ENCODE peak calls at places on chromosomes 4 and X, in seven cellular contexts. T, E, Q, U, L, J and C are unnamed samples.

GRCh38 chr4:98930311-98930865 is 1.5 kb upstream of the EIF4E start:
- DNase-seq in T (no peak), E (no peak), Q (no peak), U (no peak), L (no peak), J (no peak), C (no peak)

GRCh38 chrX:54999717-55000598 is at the start of gene APEX2:
- DNase-seq in T (peak), E (peak), Q (peak), U (peak), L (peak), J (peak), C (peak)

GRCh38 chr4:184669251-184669650 is 19.7 kb downstream of the PRIMPOL start:
- DNase-seq in T (no peak), E (no peak), Q (no peak), U (no peak), L (no peak), J (no peak), C (no peak)

GRCh38 chr4:160026720-160027119 is 923.8 kb downstream of the RAPGEF2 start:
- DNase-seq in T (no peak), E (no peak), Q (no peak), U (peak), L (no peak), J (peak), C (peak)

GRCh38 chr4:184237612-184238011 is 19.9 kb upstream of the ENPP6 start:
- DNase-seq in T (no peak), E (no peak), Q (no peak), U (no peak), L (no peak), J (no peak), C (no peak)

GRCh38 chrX:27765718-27766117 is 42.1 kb upstream of the MAGEB10 start:
- DNase-seq in T (no peak), E (no peak), Q (no peak), U (no peak), L (no peak), J (no peak), C (no peak)

GRCh38 chr4:140326395-140326993 is 47.0 kb upstream of the SCOC start:
- DNase-seq in T (peak), E (no peak), Q (peak), U (peak), L (peak), J (peak), C (peak)

GRCh38 chr4:8846864-8847263 is 24.8 kb downstream of the HMX1 start:
- DNase-seq in T (no peak), E (no peak), Q (no peak), U (peak), L (no peak), J (no peak), C (no peak)

GRCh38 chr4:127997534-127998388 is 32.6 kb downstream of the ABHD18 start:
- DNase-seq in T (no peak), E (no peak), Q (peak), U (no peak), L (no peak), J (peak), C (peak)

GRCh38 chrX:46687619-46688018 is 71.3 kb downstream of the SLC9A7 start:
- DNase-seq in T (no peak), E (no peak), Q (peak), U (no peak), L (no peak), J (no peak), C (no peak)

GRCh38 chrX:112820364-112821308 is 20.0 kb downstream of the AMOT start:
- DNase-seq in T (no peak), E (no peak), Q (no peak), U (no peak), L (no peak), J (no peak), C (no peak)

GRCh38 chr4:76874176-76874575 is 23.8 kb downstream of the SOWAHB start:
- DNase-seq in T (no peak), E (no peak), Q (no peak), U (no peak), L (no peak), J (no peak), C (no peak)

GRCh38 chr4:103137446-103137827 is 37.8 kb upstream of the BDH2 start:
- DNase-seq in T (no peak), E (no peak), Q (peak), U (no peak), L (no peak), J (no peak), C (peak)

GRCh38 chrX:116232833-116233232 is 62.3 kb downstream of the AGTR2 start:
- DNase-seq in T (no peak), E (no peak), Q (peak), U (no peak), L (no peak), J (no peak), C (peak)

GRCh38 chrX:9495496-9495895 is 30.6 kb downstream of the TBL1X start:
- DNase-seq in T (no peak), E (no peak), Q (no peak), U (no peak), L (no peak), J (no peak), C (no peak)

GRCh38 chrX:69505772-69506616 is 1.9 kb downstream of the NALF2 start:
- DNase-seq in T (no peak), E (no peak), Q (no peak), U (no peak), L (no peak), J (no peak), C (no peak)

GRCh38 chr4:135838889-135839288 is 1637.3 kb upstream of the PABPC4L start:
- DNase-seq in T (no peak), E (no peak), Q (peak), U (peak), L (no peak), J (no peak), C (no peak)

GRCh38 chr4:11428701-11429571 is at the start of gene HS3ST1:
- DNase-seq in T (peak), E (peak), Q (peak), U (peak), L (peak), J (peak), C (peak)

GRCh38 chr4:177480796-177481195 is 38.6 kb upstream of the AGA start:
- DNase-seq in T (no peak), E (no peak), Q (peak), U (no peak), L (no peak), J (no peak), C (peak)

GRCh38 chr4:38925492-38926418 is 58.1 kb downstream of the FAM114A1 start:
- DNase-seq in T (no peak), E (no peak), Q (no peak), U (no peak), L (no peak), J (no peak), C (no peak)

GRCh38 chr4:10694151-10694825 is 9.7 kb upstream of the CLNK start:
- DNase-seq in T (no peak), E (no peak), Q (peak), U (no peak), L (no peak), J (no peak), C (peak)

GRCh38 chr4:181146031-181146430 is 1097.2 kb upstream of the TENM3 start:
- DNase-seq in T (no peak), E (no peak), Q (no peak), U (no peak), L (no peak), J (no peak), C (no peak)

GRCh38 chr4:27084685-27085356 is 224.2 kb downstream of the STIM2 start:
- DNase-seq in T (no peak), E (peak), Q (peak), U (no peak), L (peak), J (peak), C (peak)

GRCh38 chr4:129988957-129989356 is 893.0 kb downstream of the C4orf33 start:
- DNase-seq in T (no peak), E (no peak), Q (no peak), U (no peak), L (no peak), J (no peak), C (no peak)

GRCh38 chrX:23699636-23700194 is 32.4 kb downstream of the PRDX4 start:
- DNase-seq in T (peak), E (no peak), Q (peak), U (no peak), L (no peak), J (no peak), C (no peak)

GRCh38 chrX:149079805-149080406 is 425.2 kb downstream of the IDS start:
- DNase-seq in T (no peak), E (no peak), Q (no peak), U (no peak), L (no peak), J (no peak), C (no peak)

GRCh38 chrX:71911731-71912050 is 1.0 kb downstream of the NHSL2 start:
- DNase-seq in T (no peak), E (peak), Q (no peak), U (no peak), L (peak), J (no peak), C (no peak)

GRCh38 chr4:138910201-138910913 is 105.2 kb upstream of the NOCT start:
- DNase-seq in T (no peak), E (no peak), Q (peak), U (no peak), L (no peak), J (no peak), C (peak)

GRCh38 chr4:76782837-76783236 is 115.1 kb downstream of the SOWAHB start:
- DNase-seq in T (no peak), E (no peak), Q (peak), U (no peak), L (no peak), J (no peak), C (peak)

GRCh38 chr4:56990109-56990508 is 11.4 kb downstream of the POLR2B start:
- DNase-seq in T (no peak), E (no peak), Q (peak), U (no peak), L (no peak), J (no peak), C (no peak)
- H3K27ac ChIP-seq in T (no peak), E (no peak), Q (no peak), U (no peak), L (no peak), J (no peak), C (no peak)

DNA sequence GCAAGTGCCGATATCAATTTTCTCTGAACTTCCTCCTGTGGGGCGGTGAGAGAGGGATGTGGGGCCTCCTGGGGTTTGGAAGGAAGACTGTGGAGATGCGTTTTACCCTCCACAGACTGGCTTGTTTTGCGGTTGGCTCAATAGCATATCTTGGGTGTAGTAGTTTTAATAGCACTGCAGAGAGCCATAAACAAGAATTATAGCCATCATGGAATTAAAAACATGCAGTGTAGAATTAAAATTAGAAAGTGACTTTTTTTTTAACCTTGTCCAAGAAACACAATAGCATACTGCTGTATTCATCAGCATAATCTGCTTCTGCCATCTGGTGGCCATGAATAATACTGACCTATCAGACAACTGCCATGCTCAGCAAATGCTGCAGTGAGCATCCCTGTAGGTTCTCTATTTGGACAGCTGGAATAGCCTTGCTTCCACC is 47.3 kb upstream of the SCML1 start:
- DNase-seq in T (peak), E (no peak), Q (peak), U (peak), L (peak), J (peak), C (peak)
- TF ChIP-seq CTCF in T (peak), E (peak), Q (peak), U (peak), L (peak), J (peak), C (peak)

GRCh38 chr4:6449746-6450369 is 22.6 kb downstream of the PPP2R2C start:
- DNase-seq in T (no peak), E (no peak), Q (no peak), U (no peak), L (no peak), J (no peak), C (no peak)

GRCh38 chr4:6451309-6451708 is 21.1 kb downstream of the PPP2R2C start:
- DNase-seq in T (no peak), E (no peak), Q (no peak), U (no peak), L (no peak), J (no peak), C (no peak)

GRCh38 chr4:6452116-6452896 is 20.1 kb downstream of the PPP2R2C start:
- DNase-seq in T (no peak), E (no peak), Q (no peak), U (no peak), L (no peak), J (no peak), C (no peak)

GRCh38 chr4:6449335-6449734 is 23.1 kb downstream of the PPP2R2C start:
- DNase-seq in T (no peak), E (no peak), Q (no peak), U (no peak), L (no peak), J (no peak), C (no peak)

GRCh38 chr4:6450709-6451108 is 21.7 kb downstream of the PPP2R2C start:
- DNase-seq in T (no peak), E (no peak), Q (no peak), U (no peak), L (no peak), J (no peak), C (no peak)
- H3K27ac ChIP-seq in T (no peak), E (no peak), Q (no peak), U (no peak), L (peak), J (no peak), C (no peak)

GRCh38 chr4:137283737-137284136 is 248.6 kb downstream of the PCDH18 start:
- DNase-seq in T (no peak), E (no peak), Q (peak), U (no peak), L (no peak), J (peak), C (peak)
- TF ChIP-seq CTCF in T (no peak), E (no peak), Q (peak), U (no peak), L (no peak), J (no peak), C (peak)

GRCh38 chr4:174284181-174284886 is 623 bp downstream of the CEP44 start:
- DNase-seq in T (no peak), E (no peak), Q (peak), U (peak), L (no peak), J (peak), C (peak)
- H3K27ac ChIP-seq in T (peak), E (peak), Q (peak), U (peak), L (peak), J (peak), C (peak)